ENCODE peak calls at places on chromosomes 5 and 9, in seven cellular contexts. One of them, this sample, is unnamed.

GRCh38 chr5:57948091-57948490 is 465.5 kb upstream of the ACTBL2 start:
- DNase-seq in fibroblast of pulmonary artery: no peak
- DNase-seq in WERI-Rb-1: no peak
- DNase-seq in foreskin fibroblast: no peak
- DNase-seq in neural crest cell: no peak
- DNase-seq in Calu3: no peak
- DNase-seq in A549: no peak
- DNase-seq in this sample: no peak

GRCh38 chr9:110048976-110049698 is 158.8 kb downstream of the C9orf152 start:
- DNase-seq in fibroblast of pulmonary artery: peak; percentile 55
- DNase-seq in WERI-Rb-1: peak; percentile 30
- DNase-seq in foreskin fibroblast: peak; percentile 58
- DNase-seq in neural crest cell: peak; percentile 21
- DNase-seq in Calu3: peak; percentile 11
- DNase-seq in A549: no peak
- DNase-seq in this sample: peak; percentile 26

GRCh38 chr9:7452378-7452777 is 347.2 kb downstream of the DMAC1 start:
- DNase-seq in fibroblast of pulmonary artery: no peak
- DNase-seq in WERI-Rb-1: no peak
- DNase-seq in foreskin fibroblast: peak; percentile 70
- DNase-seq in neural crest cell: no peak
- DNase-seq in Calu3: no peak
- DNase-seq in A549: no peak
- DNase-seq in this sample: no peak

GRCh38 chr5:74367241-74367733 is 273.2 kb downstream of the ENC1 start:
- DNase-seq in fibroblast of pulmonary artery: no peak
- DNase-seq in WERI-Rb-1: no peak
- DNase-seq in foreskin fibroblast: no peak
- DNase-seq in neural crest cell: no peak
- DNase-seq in Calu3: no peak
- DNase-seq in A549: no peak
- DNase-seq in this sample: no peak

GRCh38 chr5:137954131-137954879 is 65.0 kb downstream of the PKD2L2 start:
- DNase-seq in fibroblast of pulmonary artery: peak; percentile 96
- DNase-seq in WERI-Rb-1: no peak
- DNase-seq in foreskin fibroblast: peak; percentile 90
- DNase-seq in neural crest cell: no peak
- DNase-seq in Calu3: no peak
- DNase-seq in A549: peak; percentile 73
- DNase-seq in this sample: no peak

GRCh38 chr9:133035669-133036068 is 4.9 kb downstream of the GTF3C5 start:
- DNase-seq in fibroblast of pulmonary artery: no peak
- DNase-seq in WERI-Rb-1: no peak
- DNase-seq in foreskin fibroblast: no peak
- DNase-seq in neural crest cell: no peak
- DNase-seq in Calu3: no peak
- DNase-seq in A549: no peak
- DNase-seq in this sample: no peak

GRCh38 chr5:99646011-99646647 is 717.3 kb upstream of the CHD1 start:
- DNase-seq in fibroblast of pulmonary artery: no peak
- DNase-seq in WERI-Rb-1: no peak
- DNase-seq in foreskin fibroblast: no peak
- DNase-seq in neural crest cell: no peak
- DNase-seq in Calu3: no peak
- DNase-seq in A549: no peak
- DNase-seq in this sample: no peak

GRCh38 chr9:11319477-11320060 is 706.8 kb upstream of the PTPRD start:
- DNase-seq in fibroblast of pulmonary artery: peak; percentile 13
- DNase-seq in WERI-Rb-1: peak; percentile 41
- DNase-seq in foreskin fibroblast: no peak
- DNase-seq in neural crest cell: no peak
- DNase-seq in Calu3: no peak
- DNase-seq in A549: peak; percentile 10
- DNase-seq in this sample: peak; percentile 25

GRCh38 chr9:119793272-119793671 is 424.0 kb upstream of the BRINP1 start:
- DNase-seq in fibroblast of pulmonary artery: no peak
- DNase-seq in WERI-Rb-1: no peak
- DNase-seq in foreskin fibroblast: no peak
- DNase-seq in neural crest cell: no peak
- DNase-seq in Calu3: no peak
- DNase-seq in A549: no peak
- DNase-seq in this sample: no peak

GRCh38 chr9:17833846-17834245 is 255.0 kb downstream of the SH3GL2 start:
- DNase-seq in fibroblast of pulmonary artery: no peak
- DNase-seq in WERI-Rb-1: no peak
- DNase-seq in foreskin fibroblast: no peak
- DNase-seq in neural crest cell: no peak
- DNase-seq in Calu3: no peak
- DNase-seq in A549: no peak
- DNase-seq in this sample: no peak

GRCh38 chr9:17839744-17840143 is 260.9 kb downstream of the SH3GL2 start:
- DNase-seq in fibroblast of pulmonary artery: no peak
- DNase-seq in WERI-Rb-1: no peak
- DNase-seq in foreskin fibroblast: no peak
- DNase-seq in neural crest cell: no peak
- DNase-seq in Calu3: no peak
- DNase-seq in A549: no peak
- DNase-seq in this sample: no peak

GRCh38 chr9:17843236-17843635 is 264.4 kb downstream of the SH3GL2 start:
- DNase-seq in fibroblast of pulmonary artery: no peak
- DNase-seq in WERI-Rb-1: peak; percentile 81
- DNase-seq in foreskin fibroblast: no peak
- DNase-seq in neural crest cell: no peak
- DNase-seq in Calu3: no peak
- DNase-seq in A549: no peak
- DNase-seq in this sample: no peak

GRCh38 chr9:17832812-17833211 is 253.9 kb downstream of the SH3GL2 start:
- DNase-seq in fibroblast of pulmonary artery: peak; percentile 44
- DNase-seq in WERI-Rb-1: no peak
- DNase-seq in foreskin fibroblast: no peak
- DNase-seq in neural crest cell: no peak
- DNase-seq in Calu3: no peak
- DNase-seq in A549: no peak
- DNase-seq in this sample: no peak

GRCh38 chr9:17837931-17838330 is 259.1 kb downstream of the SH3GL2 start:
- DNase-seq in fibroblast of pulmonary artery: peak; percentile 20
- DNase-seq in WERI-Rb-1: no peak
- DNase-seq in foreskin fibroblast: peak; percentile 6
- DNase-seq in neural crest cell: no peak
- DNase-seq in Calu3: no peak
- DNase-seq in A549: peak; percentile 19
- DNase-seq in this sample: no peak
- TF ChIP-seq CTCF in fibroblast of pulmonary artery: peak; percentile 14
- TF ChIP-seq CTCF in WERI-Rb-1: no peak
- TF ChIP-seq CTCF in foreskin fibroblast: peak; percentile 9
- TF ChIP-seq CTCF in neural crest cell: peak; percentile 41
- TF ChIP-seq CTCF in Calu3: no peak
- TF ChIP-seq CTCF in A549: no peak
- TF ChIP-seq CTCF in this sample: no peak

GRCh38 chr9:70635790-70636189 is 221.3 kb upstream of the KLF9 start:
- DNase-seq in fibroblast of pulmonary artery: peak; percentile 11
- DNase-seq in WERI-Rb-1: no peak
- DNase-seq in foreskin fibroblast: no peak
- DNase-seq in neural crest cell: no peak
- DNase-seq in Calu3: peak; percentile 34
- DNase-seq in A549: no peak
- DNase-seq in this sample: no peak

GRCh38 chr9:70642421-70642820 is 228.0 kb upstream of the KLF9 start:
- DNase-seq in fibroblast of pulmonary artery: no peak
- DNase-seq in WERI-Rb-1: no peak
- DNase-seq in foreskin fibroblast: peak; percentile 30
- DNase-seq in neural crest cell: no peak
- DNase-seq in Calu3: no peak
- DNase-seq in A549: no peak
- DNase-seq in this sample: no peak

GRCh38 chr9:70641031-70641430 is 226.6 kb upstream of the KLF9 start:
- DNase-seq in fibroblast of pulmonary artery: no peak
- DNase-seq in WERI-Rb-1: no peak
- DNase-seq in foreskin fibroblast: no peak
- DNase-seq in neural crest cell: no peak
- DNase-seq in Calu3: no peak
- DNase-seq in A549: no peak
- DNase-seq in this sample: no peak

GRCh38 chr9:70641631-70642030 is 227.2 kb upstream of the KLF9 start:
- DNase-seq in fibroblast of pulmonary artery: no peak
- DNase-seq in WERI-Rb-1: no peak
- DNase-seq in foreskin fibroblast: peak; percentile 6
- DNase-seq in neural crest cell: no peak
- DNase-seq in Calu3: no peak
- DNase-seq in A549: no peak
- DNase-seq in this sample: no peak

DNA sequence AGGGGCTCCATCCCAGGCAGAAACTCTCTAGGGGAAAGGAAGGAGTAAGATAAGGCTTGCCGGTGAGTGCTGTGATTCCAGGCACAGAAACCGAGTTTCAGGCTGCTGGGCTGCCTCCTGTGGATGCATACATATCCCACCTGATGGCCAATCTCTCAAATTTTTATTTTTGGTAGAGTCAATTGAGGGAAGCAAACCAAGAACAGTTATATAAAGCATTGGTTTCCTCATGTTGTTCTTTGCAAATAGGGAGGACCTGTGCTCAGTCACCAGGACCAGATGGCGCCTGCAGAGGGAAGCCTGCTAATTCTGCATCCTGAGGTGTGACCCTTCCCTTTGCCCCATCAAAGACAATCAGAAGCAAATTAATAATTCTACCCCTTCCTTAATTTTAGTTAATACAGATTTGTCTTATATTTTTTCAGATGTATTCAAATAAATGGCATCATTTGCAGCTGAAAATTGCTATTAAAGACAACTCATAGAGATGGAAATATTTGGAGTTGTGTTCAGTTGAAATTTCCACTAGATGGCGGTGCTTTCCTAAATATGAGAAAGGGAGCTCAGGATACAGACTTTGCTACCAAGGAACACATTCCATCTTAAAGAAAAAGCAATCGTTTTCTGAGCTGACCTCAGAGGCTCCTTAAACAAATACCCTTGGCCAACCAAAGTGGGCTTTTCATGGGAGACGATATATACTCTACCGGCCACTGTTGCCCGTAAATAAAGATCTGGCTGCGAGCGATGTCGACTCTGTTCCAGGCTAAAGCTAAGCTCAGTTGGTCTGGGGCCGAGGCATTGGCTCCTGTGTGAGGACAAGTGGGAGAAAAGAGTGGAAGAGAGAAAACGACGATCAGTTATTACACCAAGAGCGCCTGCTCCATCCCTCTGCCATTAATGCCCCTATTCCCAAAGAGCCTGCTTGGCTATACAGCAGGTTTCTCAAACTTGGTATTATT is 225.7 kb upstream of the KLF9 start:
- DNase-seq in fibroblast of pulmonary artery: peak; percentile 83
- DNase-seq in WERI-Rb-1: no peak
- DNase-seq in foreskin fibroblast: peak; percentile 83
- DNase-seq in neural crest cell: peak; percentile 19
- DNase-seq in Calu3: peak; percentile 22
- DNase-seq in A549: peak; percentile 50
- DNase-seq in this sample: peak; percentile 29
- TF ChIP-seq CTCF in fibroblast of pulmonary artery: peak; percentile 69
- TF ChIP-seq CTCF in WERI-Rb-1: peak; percentile 31
- TF ChIP-seq CTCF in foreskin fibroblast: peak; percentile 57
- TF ChIP-seq CTCF in neural crest cell: peak; percentile 86
- TF ChIP-seq CTCF in Calu3: no peak
- TF ChIP-seq CTCF in A549: peak; percentile 84
- TF ChIP-seq CTCF in this sample: peak; percentile 62

GRCh38 chr5:158302029-158302428 is 443.1 kb upstream of the CLINT1 start:
- DNase-seq in fibroblast of pulmonary artery: no peak
- DNase-seq in WERI-Rb-1: no peak
- DNase-seq in foreskin fibroblast: no peak
- DNase-seq in neural crest cell: no peak
- DNase-seq in Calu3: no peak
- DNase-seq in A549: no peak
- DNase-seq in this sample: no peak

GRCh38 chr5:158301186-158301585 is 442.2 kb upstream of the CLINT1 start:
- DNase-seq in fibroblast of pulmonary artery: no peak
- DNase-seq in WERI-Rb-1: no peak
- DNase-seq in foreskin fibroblast: peak; percentile 31
- DNase-seq in neural crest cell: no peak
- DNase-seq in Calu3: no peak
- DNase-seq in A549: no peak
- DNase-seq in this sample: no peak

GRCh38 chr5:158297002-158297527 is 438.1 kb upstream of the CLINT1 start:
- DNase-seq in fibroblast of pulmonary artery: no peak
- DNase-seq in WERI-Rb-1: no peak
- DNase-seq in foreskin fibroblast: no peak
- DNase-seq in neural crest cell: no peak
- DNase-seq in Calu3: no peak
- DNase-seq in A549: no peak
- DNase-seq in this sample: no peak
- TF ChIP-seq CTCF in fibroblast of pulmonary artery: no peak
- TF ChIP-seq CTCF in WERI-Rb-1: no peak
- TF ChIP-seq CTCF in foreskin fibroblast: no peak
- TF ChIP-seq CTCF in neural crest cell: no peak
- TF ChIP-seq CTCF in Calu3: no peak
- TF ChIP-seq CTCF in A549: no peak
- TF ChIP-seq CTCF in this sample: no peak

DNA sequence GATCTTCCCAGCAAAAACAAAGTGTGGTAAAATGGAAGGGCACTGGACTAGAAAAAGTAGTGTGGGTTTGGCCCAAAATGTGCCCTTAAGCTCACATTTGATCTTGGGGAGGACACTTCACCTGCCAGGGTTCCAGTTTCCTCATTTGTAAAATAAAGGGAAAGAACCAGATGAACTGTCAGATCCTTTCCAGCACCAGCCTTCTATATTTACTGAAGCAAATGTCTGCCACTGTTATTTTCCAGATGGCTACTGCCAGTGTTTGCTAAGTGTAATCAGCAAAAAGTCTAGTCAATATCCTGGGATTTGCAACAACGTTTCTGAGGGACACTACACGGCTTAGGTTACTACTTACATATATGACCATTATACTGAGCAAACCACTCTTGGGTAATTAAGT is 340.2 kb downstream of the KCNN2 start:
- DNase-seq in fibroblast of pulmonary artery: no peak
- DNase-seq in WERI-Rb-1: no peak
- DNase-seq in foreskin fibroblast: no peak
- DNase-seq in neural crest cell: no peak
- DNase-seq in Calu3: no peak
- DNase-seq in A549: no peak
- DNase-seq in this sample: no peak
- TF ChIP-seq CTCF in fibroblast of pulmonary artery: no peak
- TF ChIP-seq CTCF in WERI-Rb-1: no peak
- TF ChIP-seq CTCF in foreskin fibroblast: no peak
- TF ChIP-seq CTCF in neural crest cell: no peak
- TF ChIP-seq CTCF in Calu3: no peak
- TF ChIP-seq CTCF in A549: no peak
- TF ChIP-seq CTCF in this sample: no peak

This sample was measured in endothelial cell.